ENCODE peak calls at places on chromosomes 16 and 17, in six cellular contexts. X is IMR-90, K is mesenchymal stem cell, B is H1, O is neuronal stem cell, G is H9. L is an unnamed sample.

GRCh38 chr16:10744370-10745030 is 858 bp downstream of the NUBP1 start:
- DNase-seq in B (no peak), K (peak), O (no peak), X (peak), G (no peak), L (no peak)

GRCh38 chr17:7025240-7025639 is 2.4 kb downstream of the BCL6B start:
- DNase-seq in O (no peak), B (no peak), X (no peak), G (no peak), K (no peak), L (no peak)

GRCh38 chr16:23058576-23058975 is 90.7 kb downstream of the USP31 start:
- DNase-seq in G (no peak), O (no peak), B (no peak), K (no peak), X (no peak), L (no peak)

GRCh38 chr17:42518755-42519545 is 17.1 kb upstream of the NAGLU start:
- DNase-seq in O (no peak), B (no peak), K (no peak), G (peak), X (no peak), L (no peak)

GRCh38 chr16:65875362-65876199 is 490.9 kb upstream of the CDH5 start:
- DNase-seq in K (no peak), X (no peak), B (no peak), O (no peak), G (no peak), L (peak)

GRCh38 chr17:31535581-31535981 is 144.1 kb downstream of the RAB11FIP4 start:
- DNase-seq in G (peak), O (no peak), K (no peak), B (no peak), X (no peak), L (no peak)

GRCh38 chr17:77494664-77495435 is 354.1 kb downstream of the SEC14L1 start:
- DNase-seq in O (peak), B (peak), G (peak), K (peak), X (peak), L (peak)

GRCh38 chr17:75515523-75516254 is at the start of gene CASKIN2:
- DNase-seq in X (peak), O (peak), B (peak), K (peak), G (peak), L (peak)

GRCh38 chr16:84105286-84105815 is 11.4 kb downstream of the MBTPS1 start:
- DNase-seq in O (no peak), X (no peak), B (no peak), K (no peak), G (no peak), L (no peak)

GRCh38 chr17:78344666-78345065 is 15.2 kb downstream of the SOCS3 start:
- DNase-seq in K (no peak), O (no peak), G (peak), B (no peak), X (no peak), L (no peak)

GRCh38 chr17:74305865-74306654 is 20.0 kb upstream of the KIF19 start:
- DNase-seq in X (no peak), O (no peak), K (no peak), B (no peak), G (peak), L (peak)

DNA sequence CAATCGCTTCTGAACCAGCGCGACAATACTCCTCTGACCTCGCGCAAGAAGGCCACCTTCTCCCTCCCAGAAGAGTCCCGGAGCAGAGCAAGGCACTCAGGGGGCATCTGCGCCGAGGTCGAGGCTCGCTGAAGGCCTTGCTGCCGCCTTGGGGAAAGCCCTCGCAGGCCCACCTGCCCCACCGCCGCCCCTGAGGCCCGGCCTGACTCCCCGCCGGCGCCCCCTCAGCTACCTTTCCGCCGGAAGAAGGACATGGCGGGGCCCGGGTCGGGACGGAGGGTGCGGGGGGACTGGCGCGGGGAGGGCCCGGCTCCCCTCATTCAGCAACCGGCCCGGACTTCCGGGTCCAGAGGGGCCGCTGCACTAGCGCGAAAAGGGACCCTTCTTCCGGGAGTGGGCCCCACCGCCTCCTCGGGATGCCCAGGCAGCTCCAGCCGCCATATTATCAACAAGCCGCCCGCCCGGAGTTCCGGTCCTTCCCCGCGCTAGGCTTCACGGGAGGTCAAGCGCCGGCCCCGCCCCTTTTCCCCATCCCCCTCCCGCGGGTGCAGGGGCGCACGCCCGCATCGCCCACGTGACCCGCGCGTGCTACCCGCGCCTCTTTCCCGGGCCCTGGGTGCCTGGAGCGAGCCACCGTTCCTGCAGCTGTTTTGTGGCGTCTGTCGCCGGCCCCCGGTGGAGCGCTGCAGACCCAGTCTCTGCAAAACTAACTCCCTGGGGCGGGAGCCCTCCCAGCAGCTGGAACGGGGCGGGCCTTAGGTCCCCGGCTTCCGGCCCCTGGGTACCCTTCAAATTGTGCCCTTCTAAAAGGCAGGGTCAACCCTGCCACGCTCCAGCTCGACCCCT is at the start of gene AKAP10:
- DNase-seq in B (peak), K (peak), G (peak), O (peak), X (peak), L (peak)
- H3K23ac ChIP-seq in B (no peak), K (no peak), G (no peak), O (peak), X (peak), L (no peak)

GRCh38 chr16:50562657-50563056 is 14.5 kb downstream of the NKD1 start:
- DNase-seq in G (no peak), O (no peak), B (no peak), X (no peak), K (no peak), L (no peak)
- H2BK15ac ChIP-seq in G (no peak), O (no peak), B (no peak), X (no peak), K (no peak), L (no peak)

DNA sequence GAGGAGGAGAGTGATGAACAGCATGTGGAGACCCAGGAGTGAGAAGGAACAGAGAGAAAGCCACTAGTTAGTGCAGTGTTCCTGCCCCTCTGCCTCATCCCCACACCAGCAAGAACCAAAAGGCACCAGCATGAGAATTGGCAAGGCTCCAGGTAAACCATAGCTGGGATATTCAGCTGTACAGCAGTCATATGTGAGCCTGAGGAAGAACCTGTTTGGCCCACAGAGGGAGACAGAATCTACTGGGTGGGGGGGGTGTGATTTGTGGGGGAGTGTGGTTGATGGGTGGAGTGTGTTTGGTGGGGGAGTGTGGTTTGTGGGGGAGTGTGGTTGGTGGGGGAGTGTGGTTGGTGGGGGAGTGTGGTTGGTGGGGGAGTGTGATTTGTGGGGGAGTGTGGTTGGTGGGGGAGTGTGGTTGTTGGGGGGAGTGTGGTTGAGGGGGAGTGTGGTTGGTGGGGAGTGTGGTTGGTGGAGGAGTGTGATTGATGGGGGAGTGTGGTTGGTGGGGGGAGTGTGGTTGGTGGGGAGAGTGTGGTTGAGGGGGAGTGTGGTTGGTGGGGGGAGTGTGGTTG is 19.4 kb downstream of the MINK1 start:
- DNase-seq in X (peak), G (no peak), B (no peak), K (peak), O (no peak), L (no peak)
- H3K4me2 ChIP-seq in X (peak), G (no peak), B (no peak), K (no peak), O (no peak), L (no peak)

GRCh38 chr17:57309479-57309878 is 53.2 kb downstream of the MSI2 start:
- DNase-seq in X (no peak), O (no peak), K (no peak), G (no peak), B (no peak), L (no peak)

GRCh38 chr17:57311281-57312216 is 55.2 kb downstream of the MSI2 start:
- DNase-seq in B (no peak), O (no peak), G (no peak), X (no peak), K (no peak), L (no peak)

GRCh38 chr17:57305329-57305728 is 49.0 kb downstream of the MSI2 start:
- DNase-seq in B (no peak), X (no peak), G (no peak), O (no peak), K (no peak), L (no peak)

GRCh38 chr17:57305918-57306317 is 49.6 kb downstream of the MSI2 start:
- DNase-seq in B (no peak), X (no peak), K (no peak), O (no peak), G (no peak), L (no peak)

GRCh38 chr17:57308543-57309186 is 52.3 kb downstream of the MSI2 start:
- DNase-seq in G (no peak), O (no peak), X (no peak), K (no peak), B (no peak), L (no peak)
- H3K23ac ChIP-seq in G (no peak), O (no peak), X (no peak), K (no peak), B (no peak), L (no peak)

L was measured in mesendoderm.